ENCODE peak calls at places on chromosomes 16 and 17, in seven cellular contexts. One of them, this sample, is unnamed.
A peak's percentile ranks its signal among the peaks of the same experiment; 100 is the strongest.

GRCh38 chr16:74623214-74623842 is 16.4 kb upstream of the GLG1 start:
- DNase-seq in SK-N-SH: peak; percentile 47
- DNase-seq in K562: peak; percentile 38
- DNase-seq in HCT116: no peak
- DNase-seq in GM12878: no peak
- DNase-seq in HepG2: peak; percentile 55
- DNase-seq in H1: no peak
- DNase-seq in this sample: peak; percentile 15

GRCh38 chr17:61189968-61190367 is 209.7 kb upstream of the TBX2 start:
- DNase-seq in H1: no peak
- DNase-seq in K562: no peak
- DNase-seq in HCT116: no peak
- DNase-seq in HepG2: no peak
- DNase-seq in GM12878: no peak
- DNase-seq in SK-N-SH: no peak
- DNase-seq in this sample: no peak

GRCh38 chr16:86663691-86664517 is 85.6 kb downstream of the FOXL1 start:
- DNase-seq in HepG2: no peak
- DNase-seq in SK-N-SH: no peak
- DNase-seq in HCT116: no peak
- DNase-seq in H1: no peak
- DNase-seq in GM12878: no peak
- DNase-seq in K562: no peak
- DNase-seq in this sample: no peak

GRCh38 chr16:81994485-81994884 is 16.8 kb downstream of the SDR42E1 start:
- DNase-seq in HepG2: no peak
- DNase-seq in SK-N-SH: no peak
- DNase-seq in HCT116: no peak
- DNase-seq in H1: no peak
- DNase-seq in K562: peak; percentile 24
- DNase-seq in GM12878: no peak
- DNase-seq in this sample: no peak

GRCh38 chr17:48994548-48995331 is 2.4 kb upstream of the IGF2BP1 start:
- DNase-seq in H1: no peak
- DNase-seq in K562: no peak
- DNase-seq in GM12878: no peak
- DNase-seq in SK-N-SH: no peak
- DNase-seq in HepG2: no peak
- DNase-seq in HCT116: no peak
- DNase-seq in this sample: no peak

GRCh38 chr17:45221997-45222272 is 250 bp downstream of the FMNL1 start:
- DNase-seq in HepG2: no peak
- DNase-seq in HCT116: no peak
- DNase-seq in H1: no peak
- DNase-seq in SK-N-SH: no peak
- DNase-seq in GM12878: no peak
- DNase-seq in K562: no peak
- DNase-seq in this sample: no peak

GRCh38 chr17:17994271-17994670 is 21.6 kb downstream of the DRC3 start:
- DNase-seq in HCT116: peak; percentile 15
- DNase-seq in HepG2: peak; percentile 56
- DNase-seq in H1: peak; percentile 53
- DNase-seq in K562: no peak
- DNase-seq in GM12878: no peak
- DNase-seq in SK-N-SH: peak; percentile 86
- DNase-seq in this sample: peak; percentile 23

GRCh38 chr17:82915010-82915696 is 75.3 kb upstream of the ZNF750 start:
- DNase-seq in SK-N-SH: peak; percentile 74
- DNase-seq in HepG2: no peak
- DNase-seq in HCT116: no peak
- DNase-seq in K562: peak; percentile 36
- DNase-seq in GM12878: peak; percentile 11
- DNase-seq in H1: no peak
- DNase-seq in this sample: no peak

GRCh38 chr17:46841561-46842379 is 9.6 kb upstream of the WNT9B start:
- DNase-seq in K562: peak; percentile 82
- DNase-seq in SK-N-SH: peak; percentile 96
- DNase-seq in GM12878: no peak
- DNase-seq in HCT116: no peak
- DNase-seq in HepG2: no peak
- DNase-seq in H1: no peak
- DNase-seq in this sample: no peak

GRCh38 chr16:19858006-19858653 is 26.5 kb downstream of the GPRC5B start:
- DNase-seq in HCT116: no peak
- DNase-seq in SK-N-SH: no peak
- DNase-seq in GM12878: no peak
- DNase-seq in HepG2: no peak
- DNase-seq in K562: no peak
- DNase-seq in H1: no peak
- DNase-seq in this sample: no peak

GRCh38 chr16:27312580-27313421 is 973 bp upstream of the IL4R start:
- DNase-seq in HCT116: no peak
- DNase-seq in K562: no peak
- DNase-seq in SK-N-SH: no peak
- DNase-seq in H1: no peak
- DNase-seq in HepG2: no peak
- DNase-seq in GM12878: no peak
- DNase-seq in this sample: no peak

GRCh38 chr16:4384497-4384896 is 12.8 kb downstream of the VASN start:
- DNase-seq in SK-N-SH: peak; percentile 89
- DNase-seq in HepG2: no peak
- DNase-seq in HCT116: no peak
- DNase-seq in H1: no peak
- DNase-seq in K562: peak; percentile 26
- DNase-seq in GM12878: no peak
- DNase-seq in this sample: no peak

DNA sequence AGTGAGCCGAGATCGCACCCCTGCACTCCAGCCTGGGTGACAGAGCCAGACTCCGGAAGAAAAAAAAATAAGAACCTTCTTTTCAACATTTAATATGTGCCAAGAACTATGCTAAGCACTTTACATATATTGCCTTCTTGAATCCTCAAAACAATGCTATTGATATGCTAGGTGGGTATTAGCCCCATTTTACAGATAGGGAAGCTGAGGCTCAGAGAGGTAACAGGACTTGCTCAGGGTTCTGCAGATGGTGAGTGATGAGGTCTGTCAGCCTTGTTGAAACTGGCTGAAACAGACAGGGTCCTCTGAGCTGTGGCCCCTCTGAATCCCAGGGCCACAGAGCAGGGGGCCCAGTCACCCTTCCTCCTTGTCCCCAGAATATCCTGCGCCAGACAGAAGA is 8.0 kb downstream of the ARHGEF15 start:
- DNase-seq in K562: no peak
- DNase-seq in H1: no peak
- DNase-seq in SK-N-SH: no peak
- DNase-seq in GM12878: no peak
- DNase-seq in HepG2: no peak
- DNase-seq in HCT116: no peak
- DNase-seq in this sample: no peak
- TF ChIP-seq YY1 in K562: no peak
- TF ChIP-seq YY1 in H1: no peak
- TF ChIP-seq YY1 in SK-N-SH: no peak
- TF ChIP-seq YY1 in GM12878: no peak
- TF ChIP-seq YY1 in HepG2: no peak
- TF ChIP-seq YY1 in HCT116: no peak
- TF ChIP-seq YY1 in this sample: no peak

DNA sequence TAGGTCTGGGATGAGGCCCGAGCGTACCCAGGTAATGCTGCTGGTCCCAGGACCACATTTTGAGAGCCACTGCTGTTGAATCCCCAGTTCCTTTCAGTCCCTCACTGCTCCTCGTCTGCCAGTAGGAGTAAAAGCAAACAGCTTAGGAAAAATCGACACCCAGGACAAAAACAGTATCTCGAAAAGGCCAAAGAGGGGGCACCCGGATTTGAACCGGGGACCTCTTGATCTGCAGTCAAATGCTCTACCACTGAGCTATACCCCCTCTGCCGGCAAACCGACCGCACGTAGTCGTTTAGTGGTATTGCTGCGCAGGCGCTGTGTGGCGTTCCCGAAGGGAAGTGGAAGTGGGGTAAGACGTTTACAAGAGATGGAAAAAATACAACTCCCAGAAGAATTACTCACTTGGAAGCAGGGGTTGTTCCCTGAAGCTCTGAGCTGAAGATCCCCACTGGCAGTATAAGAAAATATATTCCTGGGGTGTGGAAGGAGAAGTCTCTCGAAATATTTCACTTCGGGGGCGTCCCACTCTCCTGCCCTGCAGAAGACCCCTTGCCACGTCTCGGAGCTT is 2.2 kb upstream of the PLXDC1 start:
- DNase-seq in H1: no peak
- DNase-seq in GM12878: peak; percentile 71
- DNase-seq in HCT116: peak; percentile 69
- DNase-seq in SK-N-SH: peak; percentile 68
- DNase-seq in K562: peak; percentile 70
- DNase-seq in HepG2: peak; percentile 90
- DNase-seq in this sample: no peak
- TF ChIP-seq YY1 in H1: no peak
- TF ChIP-seq YY1 in GM12878: peak; percentile 76
- TF ChIP-seq YY1 in HCT116: no peak
- TF ChIP-seq YY1 in SK-N-SH: no peak
- TF ChIP-seq YY1 in K562: no peak
- TF ChIP-seq YY1 in HepG2: peak; percentile 11
- TF ChIP-seq YY1 in this sample: no peak

GRCh38 chr17:77487677-77488530 is 347.1 kb downstream of the SEC14L1 start:
- DNase-seq in GM12878: no peak
- DNase-seq in H1: no peak
- DNase-seq in SK-N-SH: no peak
- DNase-seq in HepG2: no peak
- DNase-seq in K562: no peak
- DNase-seq in HCT116: no peak
- DNase-seq in this sample: no peak

GRCh38 chr17:77490361-77491183 is 349.8 kb downstream of the SEC14L1 start:
- DNase-seq in HepG2: no peak
- DNase-seq in H1: no peak
- DNase-seq in SK-N-SH: no peak
- DNase-seq in GM12878: no peak
- DNase-seq in K562: no peak
- DNase-seq in HCT116: no peak
- DNase-seq in this sample: no peak

GRCh38 chr17:77489898-77490265 is 349.1 kb downstream of the SEC14L1 start:
- DNase-seq in K562: no peak
- DNase-seq in H1: no peak
- DNase-seq in HepG2: no peak
- DNase-seq in SK-N-SH: no peak
- DNase-seq in HCT116: no peak
- DNase-seq in GM12878: no peak
- DNase-seq in this sample: no peak

GRCh38 chr17:77488531-77489238 is 347.9 kb downstream of the SEC14L1 start:
- DNase-seq in HepG2: no peak
- DNase-seq in GM12878: no peak
- DNase-seq in H1: no peak
- DNase-seq in SK-N-SH: no peak
- DNase-seq in HCT116: no peak
- DNase-seq in K562: no peak
- DNase-seq in this sample: no peak

DNA sequence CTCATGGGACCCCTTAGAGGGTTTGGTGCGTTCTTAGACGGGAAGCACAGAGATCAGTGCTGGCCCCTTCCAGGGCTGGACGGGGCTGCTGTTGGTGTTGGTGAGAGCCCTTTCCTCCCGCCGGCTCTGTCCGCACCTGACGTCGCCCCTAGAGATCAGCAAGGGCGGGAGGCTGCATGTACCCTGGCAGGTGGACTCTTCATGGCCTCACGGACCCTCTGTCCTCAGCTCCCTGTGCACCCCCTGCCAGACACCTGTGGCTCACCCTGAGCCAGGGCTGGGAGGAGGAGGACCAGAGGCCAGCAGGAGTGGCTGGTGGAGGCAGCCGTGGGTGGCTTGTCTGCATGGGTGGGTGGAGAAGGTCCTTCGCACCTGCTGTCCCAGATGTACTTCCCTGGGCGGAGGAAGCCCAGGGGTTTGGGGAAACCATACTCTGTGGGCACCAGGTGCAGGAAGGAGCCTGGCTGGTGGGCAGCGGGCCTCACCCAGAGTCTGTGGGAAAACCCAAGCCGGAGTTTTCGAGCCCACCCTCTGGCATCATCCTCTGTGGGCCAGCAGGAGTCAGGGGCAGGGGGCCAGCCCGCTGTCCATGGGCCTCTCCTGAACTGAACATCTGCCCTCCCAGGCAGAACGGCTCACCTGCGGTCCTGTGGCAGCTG is 348.6 kb downstream of the SEC14L1 start:
- DNase-seq in H1: no peak
- DNase-seq in HCT116: no peak
- DNase-seq in HepG2: no peak
- DNase-seq in K562: no peak
- DNase-seq in SK-N-SH: no peak
- DNase-seq in GM12878: no peak
- DNase-seq in this sample: no peak
- TF ChIP-seq YY1 in H1: no peak
- TF ChIP-seq YY1 in HCT116: no peak
- TF ChIP-seq YY1 in HepG2: no peak
- TF ChIP-seq YY1 in K562: no peak
- TF ChIP-seq YY1 in SK-N-SH: no peak
- TF ChIP-seq YY1 in GM12878: no peak
- TF ChIP-seq YY1 in this sample: no peak

GRCh38 chr17:74637265-74637664 is 13.7 kb upstream of the CD300E start:
- DNase-seq in K562: no peak
- DNase-seq in GM12878: no peak
- DNase-seq in HepG2: no peak
- DNase-seq in SK-N-SH: no peak
- DNase-seq in H1: no peak
- DNase-seq in HCT116: no peak
- DNase-seq in this sample: no peak

GRCh38 chr17:74641949-74642298 is 18.4 kb upstream of the CD300E start:
- DNase-seq in HCT116: no peak
- DNase-seq in GM12878: no peak
- DNase-seq in K562: no peak
- DNase-seq in H1: no peak
- DNase-seq in SK-N-SH: no peak
- DNase-seq in HepG2: no peak
- DNase-seq in this sample: no peak

GRCh38 chr17:74637912-74638311 is 14.4 kb upstream of the CD300E start:
- DNase-seq in K562: no peak
- DNase-seq in GM12878: no peak
- DNase-seq in HCT116: no peak
- DNase-seq in SK-N-SH: no peak
- DNase-seq in HepG2: no peak
- DNase-seq in H1: no peak
- DNase-seq in this sample: no peak

GRCh38 chr17:74641224-74641948 is 17.8 kb upstream of the CD300E start:
- DNase-seq in SK-N-SH: no peak
- DNase-seq in HepG2: no peak
- DNase-seq in H1: no peak
- DNase-seq in HCT116: no peak
- DNase-seq in GM12878: peak; percentile 44
- DNase-seq in K562: no peak
- DNase-seq in this sample: no peak

DNA sequence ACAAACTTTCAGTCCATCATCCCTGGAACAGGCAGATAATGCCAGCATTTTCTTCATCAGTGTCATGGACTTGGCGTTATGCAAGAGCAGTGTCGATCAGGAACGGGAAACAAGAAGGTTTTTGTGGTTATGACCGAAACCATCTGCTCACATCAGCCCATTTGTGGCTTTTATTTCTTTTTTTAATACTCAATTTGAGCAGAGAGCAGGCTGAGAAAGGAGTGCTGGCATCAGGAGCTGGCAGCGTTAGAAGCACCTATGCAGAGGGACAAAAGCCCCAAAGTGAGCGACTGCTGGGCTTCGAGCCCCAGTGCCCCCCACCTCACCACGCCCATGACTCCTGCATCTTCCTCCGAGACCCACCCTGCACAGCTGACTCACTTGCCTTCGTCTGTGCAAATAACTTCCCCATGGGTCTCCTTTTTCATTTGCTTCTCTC is 16.2 kb upstream of the CD300E start:
- DNase-seq in SK-N-SH: no peak
- DNase-seq in HepG2: no peak
- DNase-seq in HCT116: no peak
- DNase-seq in H1: no peak
- DNase-seq in K562: no peak
- DNase-seq in GM12878: peak; percentile 42
- DNase-seq in this sample: no peak
- TF ChIP-seq YY1 in SK-N-SH: no peak
- TF ChIP-seq YY1 in HepG2: no peak
- TF ChIP-seq YY1 in HCT116: no peak
- TF ChIP-seq YY1 in H1: no peak
- TF ChIP-seq YY1 in K562: no peak
- TF ChIP-seq YY1 in GM12878: no peak
- TF ChIP-seq YY1 in this sample: no peak

This sample was measured in NT2/D1.